ENCODE peak calls at places on chromosomes 7 and 10, in four cellular contexts. C is GM12878, W is K562, V is HepG2. U is an unnamed sample.

GRCh38 chr7:32279500-32279899 is 209.3 kb upstream of the PDE1C start:
- DNase-seq in W (no peak), C (no peak), V (no peak), U (no peak)

GRCh38 chr10:120607016-120607709 is 150.1 kb downstream of the PLPP4 start:
- DNase-seq in C (no peak), V (no peak), W (no peak), U (no peak)

GRCh38 chr10:113620486-113620885 is 43.4 kb downstream of the NRAP start:
- DNase-seq in V (no peak), C (no peak), W (no peak), U (no peak)

GRCh38 chr10:69360485-69361302 is 56.0 kb downstream of the TACR2 start:
- DNase-seq in C (no peak), V (no peak), W (no peak), U (no peak)

GRCh38 chr10:72297281-72297967 is 23.7 kb downstream of the DDIT4 start:
- DNase-seq in C (peak), V (no peak), W (peak), U (no peak)

GRCh38 chr7:52555805-52556204 is 479.6 kb upstream of the POM121L12 start:
- DNase-seq in W (no peak), C (no peak), V (no peak), U (no peak)

GRCh38 chr7:39691821-39692220 is 68.4 kb downstream of the RALA start:
- DNase-seq in C (no peak), V (no peak), W (no peak), U (no peak)

GRCh38 chr10:1257226-1257625 is 201.0 kb downstream of the WDR37 start:
- DNase-seq in V (no peak), C (no peak), W (no peak), U (no peak)

GRCh38 chr7:14924398-14924797 is 21.8 kb upstream of the DGKB start:
- DNase-seq in W (no peak), C (no peak), V (no peak), U (no peak)

GRCh38 chr7:18740579-18740988 is 245.0 kb downstream of the HDAC9 start:
- DNase-seq in W (no peak), C (peak), V (no peak), U (no peak)

GRCh38 chr10:108301002-108301401 is 1136.5 kb upstream of the SORCS1 start:
- DNase-seq in C (no peak), V (no peak), W (no peak), U (no peak)

GRCh38 chr7:148242271-148242801 is 348.2 kb upstream of the C7orf33 start:
- DNase-seq in W (peak), V (peak), C (no peak), U (peak)

GRCh38 chr7:4606776-4607175 is 75.3 kb upstream of the FOXK1 start:
- DNase-seq in C (no peak), W (no peak), V (no peak), U (no peak)

GRCh38 chr10:29596826-29597225 is 37.9 kb downstream of the SVIL start:
- DNase-seq in V (no peak), C (no peak), W (no peak), U (no peak)

GRCh38 chr10:114839901-114840300 is 18.3 kb downstream of the FHIP2A start:
- DNase-seq in V (no peak), W (no peak), C (no peak), U (no peak)

GRCh38 chr10:69845574-69846251 is 44.0 kb downstream of the COL13A1 start:
- DNase-seq in W (no peak), C (no peak), V (no peak), U (no peak)

GRCh38 chr7:108911016-108911415 is 341.3 kb downstream of the DNAJB9 start:
- DNase-seq in C (no peak), V (no peak), W (no peak), U (no peak)

GRCh38 chr10:63703740-63704345 is 182.6 kb downstream of the REEP3 start:
- DNase-seq in V (no peak), C (no peak), W (no peak), U (no peak)

GRCh38 chr10:19003341-19003740 is 45.3 kb upstream of the MALRD1 start:
- DNase-seq in V (no peak), C (no peak), W (no peak), U (no peak)

GRCh38 chr10:78974409-78975317 is 94.1 kb upstream of the ZMIZ1 start:
- DNase-seq in V (peak), W (peak), C (no peak), U (peak)

GRCh38 chr7:31783221-31783620 is 96.2 kb downstream of the PPP1R17 start:
- DNase-seq in C (no peak), W (no peak), V (no peak), U (no peak)

GRCh38 chr7:152366662-152367061 is 69.1 kb downstream of the KMT2C start:
- DNase-seq in C (no peak), W (no peak), V (no peak), U (no peak)

GRCh38 chr10:70255329-70256299 is 22.4 kb upstream of the PPA1 start:
- DNase-seq in V (peak), W (peak), C (no peak), U (no peak)

GRCh38 chr10:11223507-11224157 is 206.0 kb downstream of the CELF2 start:
- DNase-seq in V (no peak), C (no peak), W (no peak), U (no peak)

GRCh38 chr7:113764401-113765035 is 154.3 kb downstream of the PPP1R3A start:
- DNase-seq in W (no peak), V (no peak), C (no peak), U (no peak)

GRCh38 chr10:115092555-115093285 is 445 bp upstream of the ATRNL1 start:
- DNase-seq in C (no peak), V (no peak), W (no peak), U (peak)

GRCh38 chr10:114398587-114399331 is 5.5 kb downstream of the AFAP1L2 start:
- DNase-seq in V (no peak), W (no peak), C (no peak), U (no peak)

GRCh38 chr7:12111461-12112405 is 99.4 kb upstream of the TMEM106B start:
- DNase-seq in C (no peak), V (no peak), W (no peak), U (peak)

GRCh38 chr10:46541017-46541661 is 15.3 kb downstream of the GPRIN2 start:
- DNase-seq in V (no peak), C (no peak), W (peak), U (peak)

GRCh38 chr7:22445140-22445722 is 54.8 kb downstream of the STEAP1B start:
- DNase-seq in V (no peak), C (no peak), W (no peak), U (peak)

GRCh38 chr10:52571018-52571417 is 201.6 kb downstream of the MBL2 start:
- DNase-seq in C (no peak), W (no peak), V (no peak), U (no peak)
- TF ChIP-seq NR2C2 in C (no peak), W (no peak), V (no peak), U (no peak)

GRCh38 chr10:94299417-94299816 is 63.3 kb downstream of the NOC3L start:
- DNase-seq in V (peak), C (no peak), W (peak), U (no peak)
- TF ChIP-seq NR2C2 in V (no peak), C (no peak), W (no peak), U (no peak)

GRCh38 chr7:79118143-79118542 is 335.3 kb downstream of the MAGI2 start:
- DNase-seq in V (no peak), W (no peak), C (no peak), U (no peak)
- TF ChIP-seq NR2C2 in V (no peak), W (no peak), C (no peak), U (no peak)

DNA sequence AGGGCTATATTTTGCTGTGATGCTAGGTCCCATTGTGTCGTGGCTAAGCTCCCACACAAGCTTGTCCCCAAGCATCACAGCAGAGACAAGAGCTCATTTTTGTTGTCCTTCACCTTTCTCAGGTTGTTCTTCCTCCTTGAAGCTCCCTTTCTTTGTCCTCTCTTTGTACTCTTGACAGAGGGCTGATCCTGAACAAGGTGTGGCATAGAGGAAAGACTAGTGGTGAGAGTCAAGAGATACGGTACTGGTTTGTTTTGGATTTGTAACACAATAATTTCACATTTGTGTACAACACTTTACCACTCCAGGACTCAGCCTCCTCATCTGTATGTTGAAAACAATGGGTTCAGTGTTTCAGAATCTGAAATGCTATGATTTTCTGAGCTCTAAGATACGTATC is 41.0 kb downstream of the MAGI2 start:
- DNase-seq in C (no peak), W (no peak), V (no peak), U (no peak)
- TF ChIP-seq NR2C2 in C (no peak), W (no peak), V (no peak), U (no peak)

DNA sequence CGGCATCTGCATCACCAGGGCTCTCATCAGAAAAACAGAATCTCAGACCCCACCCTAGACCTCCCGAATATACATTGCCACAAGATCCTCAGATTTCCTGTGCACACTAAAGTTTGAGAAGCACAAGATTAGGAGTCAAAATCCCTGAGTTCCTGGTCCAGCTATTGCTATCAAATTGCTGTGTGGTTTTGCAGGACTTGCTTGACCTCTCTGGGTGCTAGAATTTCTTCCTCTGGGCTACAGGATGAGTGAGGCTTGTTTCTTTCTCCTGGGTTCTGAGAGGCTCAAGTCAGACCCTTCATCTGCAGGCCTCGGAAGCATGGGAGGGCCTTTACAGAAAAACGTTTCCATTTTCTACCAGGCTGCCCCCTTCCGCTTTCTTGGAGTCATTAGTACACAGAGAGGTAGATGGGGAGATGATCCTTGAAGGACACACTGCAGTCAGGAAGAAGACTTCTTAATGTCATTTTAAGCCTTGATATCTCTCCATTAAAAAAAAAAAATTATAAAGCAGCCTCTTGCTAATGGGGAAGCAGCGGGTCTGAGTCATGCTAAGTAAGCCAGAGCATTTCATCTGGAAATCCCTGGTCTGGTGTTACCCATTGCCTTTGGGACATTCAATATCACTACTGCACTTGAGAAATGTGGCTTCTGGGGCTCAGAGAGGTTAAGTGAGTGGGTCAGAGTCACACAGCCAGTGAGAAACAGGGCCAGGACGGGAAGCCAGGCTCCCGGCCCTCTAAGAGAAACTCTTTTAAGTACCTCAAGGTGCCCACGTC is 173.5 kb downstream of the KCNMA1 start:
- DNase-seq in W (no peak), V (no peak), C (no peak), U (no peak)
- TF ChIP-seq NR2C2 in W (no peak), V (no peak), C (no peak), U (no peak)

DNA sequence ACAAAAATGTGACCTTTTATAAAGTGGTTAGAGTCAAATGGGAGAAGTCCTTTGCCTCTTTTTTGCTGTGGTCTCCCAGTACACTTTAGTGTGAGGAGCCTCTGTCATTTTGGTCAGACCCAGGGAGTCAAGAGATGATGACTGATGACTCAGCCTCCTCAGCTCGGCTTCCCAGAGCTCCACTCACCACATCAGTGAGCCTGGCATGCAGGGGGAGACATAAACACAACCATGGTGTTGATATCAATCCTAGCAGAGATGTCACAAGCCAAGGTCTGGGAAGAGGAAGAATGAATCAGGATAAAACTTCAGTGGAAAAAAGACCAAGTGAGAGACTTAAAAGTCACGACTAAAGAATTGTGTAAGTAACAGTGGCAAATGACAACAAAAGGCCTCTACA is 50.1 kb downstream of the TFAM start:
- DNase-seq in C (no peak), V (peak), W (peak), U (no peak)
- TF ChIP-seq NR2C2 in C (no peak), V (no peak), W (no peak), U (no peak)

DNA sequence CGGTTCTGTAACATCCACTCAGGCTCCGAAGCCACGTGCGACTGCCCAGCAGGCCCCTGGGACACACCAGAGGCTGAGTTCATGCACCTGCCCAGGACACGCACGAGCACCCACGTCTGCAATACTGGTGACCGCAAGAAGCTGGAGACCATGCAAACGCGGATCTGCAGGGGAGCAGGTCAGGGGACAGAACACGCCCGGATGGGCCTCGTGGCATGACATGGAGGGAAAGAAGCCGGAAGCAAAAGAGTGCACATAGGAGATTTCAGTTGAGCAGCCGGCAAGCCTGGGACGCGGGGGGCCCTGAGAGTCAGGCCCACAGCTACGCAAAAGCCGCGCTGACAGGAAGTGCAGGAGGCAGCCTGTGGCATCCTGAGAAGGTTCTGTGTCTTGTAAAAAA is 73.7 kb downstream of the FOXL3 start:
- DNase-seq in V (no peak), W (no peak), C (no peak), U (no peak)
- TF ChIP-seq NR2C2 in V (no peak), W (no peak), C (no peak), U (no peak)

GRCh38 chr7:2099036-2099957 is 133.4 kb downstream of the MAD1L1 start:
- DNase-seq in C (no peak), W (peak), V (no peak), U (no peak)
- TF ChIP-seq NR2C2 in C (no peak), W (no peak), V (no peak), U (no peak)

GRCh38 chr7:73885433-73885974 is 24.5 kb downstream of the TMEM270 start:
- DNase-seq in V (no peak), W (no peak), C (no peak), U (no peak)
- TF ChIP-seq NR2C2 in V (no peak), W (no peak), C (no peak), U (no peak)

GRCh38 chr7:92425311-92425947 is 21.9 kb upstream of the GATAD1 start:
- DNase-seq in V (no peak), C (no peak), W (peak), U (peak)

GRCh38 chr7:92422926-92423325 is 24.4 kb upstream of the GATAD1 start:
- DNase-seq in V (no peak), W (no peak), C (no peak), U (no peak)

GRCh38 chr7:92417913-92418312 is 29.4 kb upstream of the GATAD1 start:
- DNase-seq in V (no peak), W (peak), C (no peak), U (peak)

GRCh38 chr7:92423646-92424045 is 23.6 kb upstream of the GATAD1 start:
- DNase-seq in C (no peak), V (no peak), W (no peak), U (no peak)

GRCh38 chr7:92421676-92422435 is 25.4 kb upstream of the GATAD1 start:
- DNase-seq in V (no peak), W (peak), C (no peak), U (no peak)
- TF ChIP-seq NR2C2 in V (no peak), W (no peak), C (no peak), U (no peak)